ENCODE peak calls at places on chromosome 15, in ten cellular contexts. One of them, this sample, is unnamed.

GRCh38 chr15:56528136-56528535 is 63.2 kb upstream of the MNS1 start:
- DNase-seq in GM12865: no peak
- DNase-seq in CD4-positive, alpha-beta T cell: no peak
- DNase-seq in cardiac fibroblast: peak
- DNase-seq in GM20000: no peak
- DNase-seq in progenitor cell of endocrine pancreas: no peak
- DNase-seq in CD8-positive, alpha-beta T cell: no peak
- DNase-seq in WTC11: no peak
- DNase-seq in IMR-90: no peak
- DNase-seq in endothelial cell of umbilical vein: peak
- DNase-seq in this sample: no peak

GRCh38 chr15:38750816-38751215 is 186.2 kb upstream of the RASGRP1 start:
- DNase-seq in endothelial cell of umbilical vein: no peak
- DNase-seq in progenitor cell of endocrine pancreas: no peak
- DNase-seq in IMR-90: no peak
- DNase-seq in CD4-positive, alpha-beta T cell: no peak
- DNase-seq in WTC11: no peak
- DNase-seq in GM12865: no peak
- DNase-seq in CD8-positive, alpha-beta T cell: no peak
- DNase-seq in cardiac fibroblast: no peak
- DNase-seq in GM20000: no peak
- DNase-seq in this sample: no peak

GRCh38 chr15:50712018-50712417 is 25.4 kb upstream of the TRPM7 start:
- DNase-seq in IMR-90: no peak
- DNase-seq in cardiac fibroblast: no peak
- DNase-seq in CD4-positive, alpha-beta T cell: no peak
- DNase-seq in CD8-positive, alpha-beta T cell: no peak
- DNase-seq in endothelial cell of umbilical vein: no peak
- DNase-seq in GM12865: no peak
- DNase-seq in GM20000: no peak
- DNase-seq in WTC11: no peak
- DNase-seq in progenitor cell of endocrine pancreas: no peak
- DNase-seq in this sample: no peak

GRCh38 chr15:71232411-71232810 is 117.1 kb downstream of the THSD4 start:
- DNase-seq in GM12865: no peak
- DNase-seq in CD4-positive, alpha-beta T cell: no peak
- DNase-seq in GM20000: no peak
- DNase-seq in CD8-positive, alpha-beta T cell: no peak
- DNase-seq in cardiac fibroblast: no peak
- DNase-seq in endothelial cell of umbilical vein: no peak
- DNase-seq in WTC11: no peak
- DNase-seq in IMR-90: peak
- DNase-seq in progenitor cell of endocrine pancreas: no peak
- DNase-seq in this sample: no peak

GRCh38 chr15:28017423-28017924 is 81.6 kb downstream of the OCA2 start:
- DNase-seq in IMR-90: no peak
- DNase-seq in CD4-positive, alpha-beta T cell: no peak
- DNase-seq in endothelial cell of umbilical vein: no peak
- DNase-seq in GM12865: peak
- DNase-seq in CD8-positive, alpha-beta T cell: no peak
- DNase-seq in cardiac fibroblast: no peak
- DNase-seq in progenitor cell of endocrine pancreas: no peak
- DNase-seq in WTC11: peak
- DNase-seq in GM20000: no peak
- DNase-seq in this sample: no peak

GRCh38 chr15:37208475-37209363 is 108.4 kb upstream of the MEIS2 start:
- DNase-seq in WTC11: no peak
- DNase-seq in progenitor cell of endocrine pancreas: no peak
- DNase-seq in IMR-90: no peak
- DNase-seq in CD4-positive, alpha-beta T cell: no peak
- DNase-seq in GM12865: no peak
- DNase-seq in GM20000: no peak
- DNase-seq in cardiac fibroblast: no peak
- DNase-seq in endothelial cell of umbilical vein: no peak
- DNase-seq in CD8-positive, alpha-beta T cell: no peak
- DNase-seq in this sample: no peak

GRCh38 chr15:75210867-75211266 is 9.2 kb downstream of the C15orf39 start:
- DNase-seq in GM12865: no peak
- DNase-seq in GM20000: no peak
- DNase-seq in CD8-positive, alpha-beta T cell: no peak
- DNase-seq in progenitor cell of endocrine pancreas: no peak
- DNase-seq in endothelial cell of umbilical vein: no peak
- DNase-seq in WTC11: no peak
- DNase-seq in CD4-positive, alpha-beta T cell: no peak
- DNase-seq in IMR-90: no peak
- DNase-seq in cardiac fibroblast: no peak
- DNase-seq in this sample: no peak

GRCh38 chr15:48282186-48282585 is 49.0 kb upstream of the DUT start:
- DNase-seq in CD8-positive, alpha-beta T cell: no peak
- DNase-seq in cardiac fibroblast: no peak
- DNase-seq in GM20000: no peak
- DNase-seq in GM12865: no peak
- DNase-seq in endothelial cell of umbilical vein: no peak
- DNase-seq in progenitor cell of endocrine pancreas: no peak
- DNase-seq in CD4-positive, alpha-beta T cell: no peak
- DNase-seq in IMR-90: peak
- DNase-seq in WTC11: no peak
- DNase-seq in this sample: no peak

GRCh38 chr15:26773917-26774316 is 1.1 kb upstream of the GABRB3 start:
- DNase-seq in GM12865: no peak
- DNase-seq in CD4-positive, alpha-beta T cell: no peak
- DNase-seq in progenitor cell of endocrine pancreas: peak
- DNase-seq in GM20000: no peak
- DNase-seq in IMR-90: no peak
- DNase-seq in WTC11: peak
- DNase-seq in endothelial cell of umbilical vein: no peak
- DNase-seq in cardiac fibroblast: no peak
- DNase-seq in CD8-positive, alpha-beta T cell: no peak
- DNase-seq in this sample: no peak

DNA sequence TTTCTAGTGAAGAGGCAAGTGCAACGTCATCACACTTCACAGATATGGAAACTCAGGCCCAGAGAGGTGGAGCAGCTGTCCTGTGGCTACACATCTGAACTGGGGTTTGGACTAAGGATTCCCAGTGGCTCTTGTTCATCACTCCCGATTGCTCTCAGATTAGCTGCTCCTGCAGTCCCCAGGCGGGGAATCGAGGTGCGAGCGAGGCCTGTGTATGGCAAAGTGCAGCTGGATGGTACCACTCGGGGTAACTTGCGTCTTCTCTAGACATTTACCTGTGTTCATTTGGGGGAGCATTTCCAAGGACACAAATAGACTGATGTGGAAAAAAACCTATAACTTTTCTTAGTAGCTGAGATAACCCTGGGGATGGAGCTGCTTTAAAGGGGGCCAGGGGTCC is 45.9 kb upstream of the TRPM1 start:
- DNase-seq in progenitor cell of endocrine pancreas: no peak
- DNase-seq in IMR-90: no peak
- DNase-seq in cardiac fibroblast: no peak
- DNase-seq in CD8-positive, alpha-beta T cell: no peak
- DNase-seq in CD4-positive, alpha-beta T cell: no peak
- DNase-seq in GM20000: no peak
- DNase-seq in WTC11: no peak
- DNase-seq in GM12865: no peak
- DNase-seq in endothelial cell of umbilical vein: no peak
- DNase-seq in this sample: no peak
- TF ChIP-seq CTCF in progenitor cell of endocrine pancreas: no peak
- TF ChIP-seq CTCF in IMR-90: no peak
- TF ChIP-seq CTCF in cardiac fibroblast: no peak
- TF ChIP-seq CTCF in CD8-positive, alpha-beta T cell: no peak
- TF ChIP-seq CTCF in CD4-positive, alpha-beta T cell: no peak
- TF ChIP-seq CTCF in GM20000: no peak
- TF ChIP-seq CTCF in WTC11: no peak
- TF ChIP-seq CTCF in GM12865: no peak
- TF ChIP-seq CTCF in endothelial cell of umbilical vein: no peak
- TF ChIP-seq CTCF in this sample: no peak

GRCh38 chr15:92500023-92500630 is 106.4 kb downstream of the ST8SIA2 start:
- DNase-seq in GM12865: no peak
- DNase-seq in GM20000: no peak
- DNase-seq in progenitor cell of endocrine pancreas: no peak
- DNase-seq in WTC11: no peak
- DNase-seq in cardiac fibroblast: no peak
- DNase-seq in endothelial cell of umbilical vein: no peak
- DNase-seq in CD8-positive, alpha-beta T cell: no peak
- DNase-seq in IMR-90: no peak
- DNase-seq in CD4-positive, alpha-beta T cell: no peak
- DNase-seq in this sample: no peak

GRCh38 chr15:92503889-92504288 is 110.2 kb downstream of the ST8SIA2 start:
- DNase-seq in GM20000: no peak
- DNase-seq in CD4-positive, alpha-beta T cell: no peak
- DNase-seq in CD8-positive, alpha-beta T cell: no peak
- DNase-seq in WTC11: no peak
- DNase-seq in GM12865: no peak
- DNase-seq in progenitor cell of endocrine pancreas: no peak
- DNase-seq in endothelial cell of umbilical vein: no peak
- DNase-seq in cardiac fibroblast: no peak
- DNase-seq in IMR-90: no peak
- DNase-seq in this sample: no peak

GRCh38 chr15:92506506-92506905 is 112.8 kb downstream of the ST8SIA2 start:
- DNase-seq in endothelial cell of umbilical vein: no peak
- DNase-seq in IMR-90: no peak
- DNase-seq in GM12865: no peak
- DNase-seq in cardiac fibroblast: no peak
- DNase-seq in WTC11: no peak
- DNase-seq in progenitor cell of endocrine pancreas: no peak
- DNase-seq in CD4-positive, alpha-beta T cell: no peak
- DNase-seq in GM20000: no peak
- DNase-seq in CD8-positive, alpha-beta T cell: no peak
- DNase-seq in this sample: no peak

GRCh38 chr15:92503458-92503857 is 109.8 kb downstream of the ST8SIA2 start:
- DNase-seq in IMR-90: no peak
- DNase-seq in GM20000: no peak
- DNase-seq in endothelial cell of umbilical vein: no peak
- DNase-seq in CD8-positive, alpha-beta T cell: no peak
- DNase-seq in CD4-positive, alpha-beta T cell: no peak
- DNase-seq in GM12865: no peak
- DNase-seq in WTC11: no peak
- DNase-seq in cardiac fibroblast: no peak
- DNase-seq in progenitor cell of endocrine pancreas: no peak
- DNase-seq in this sample: no peak

DNA sequence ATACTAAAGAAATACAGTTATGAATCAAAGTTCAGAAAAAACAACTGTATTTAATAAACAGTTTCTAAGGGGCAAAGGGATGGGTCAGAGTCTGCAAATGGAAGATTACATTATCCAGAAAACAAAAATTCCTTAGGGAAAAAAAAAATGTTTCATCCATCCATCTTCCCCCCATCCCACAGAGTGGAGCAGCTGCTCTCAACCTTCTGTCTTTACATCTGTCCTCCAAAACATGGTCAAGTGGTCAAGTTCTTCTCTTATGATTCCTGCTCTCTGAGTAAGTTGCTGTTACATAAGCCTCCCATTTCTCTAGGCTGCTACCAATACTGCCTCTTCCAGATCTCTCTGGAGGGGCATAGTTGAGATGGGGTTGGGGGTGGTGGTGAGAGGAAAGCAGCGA is 109.2 kb downstream of the ST8SIA2 start:
- DNase-seq in cardiac fibroblast: no peak
- DNase-seq in GM20000: no peak
- DNase-seq in progenitor cell of endocrine pancreas: no peak
- DNase-seq in CD8-positive, alpha-beta T cell: no peak
- DNase-seq in WTC11: no peak
- DNase-seq in endothelial cell of umbilical vein: no peak
- DNase-seq in IMR-90: no peak
- DNase-seq in GM12865: no peak
- DNase-seq in CD4-positive, alpha-beta T cell: no peak
- DNase-seq in this sample: no peak
- TF ChIP-seq CTCF in cardiac fibroblast: no peak
- TF ChIP-seq CTCF in GM20000: no peak
- TF ChIP-seq CTCF in progenitor cell of endocrine pancreas: no peak
- TF ChIP-seq CTCF in CD8-positive, alpha-beta T cell: no peak
- TF ChIP-seq CTCF in WTC11: no peak
- TF ChIP-seq CTCF in endothelial cell of umbilical vein: no peak
- TF ChIP-seq CTCF in IMR-90: no peak
- TF ChIP-seq CTCF in GM12865: no peak
- TF ChIP-seq CTCF in CD4-positive, alpha-beta T cell: no peak
- TF ChIP-seq CTCF in this sample: no peak

DNA sequence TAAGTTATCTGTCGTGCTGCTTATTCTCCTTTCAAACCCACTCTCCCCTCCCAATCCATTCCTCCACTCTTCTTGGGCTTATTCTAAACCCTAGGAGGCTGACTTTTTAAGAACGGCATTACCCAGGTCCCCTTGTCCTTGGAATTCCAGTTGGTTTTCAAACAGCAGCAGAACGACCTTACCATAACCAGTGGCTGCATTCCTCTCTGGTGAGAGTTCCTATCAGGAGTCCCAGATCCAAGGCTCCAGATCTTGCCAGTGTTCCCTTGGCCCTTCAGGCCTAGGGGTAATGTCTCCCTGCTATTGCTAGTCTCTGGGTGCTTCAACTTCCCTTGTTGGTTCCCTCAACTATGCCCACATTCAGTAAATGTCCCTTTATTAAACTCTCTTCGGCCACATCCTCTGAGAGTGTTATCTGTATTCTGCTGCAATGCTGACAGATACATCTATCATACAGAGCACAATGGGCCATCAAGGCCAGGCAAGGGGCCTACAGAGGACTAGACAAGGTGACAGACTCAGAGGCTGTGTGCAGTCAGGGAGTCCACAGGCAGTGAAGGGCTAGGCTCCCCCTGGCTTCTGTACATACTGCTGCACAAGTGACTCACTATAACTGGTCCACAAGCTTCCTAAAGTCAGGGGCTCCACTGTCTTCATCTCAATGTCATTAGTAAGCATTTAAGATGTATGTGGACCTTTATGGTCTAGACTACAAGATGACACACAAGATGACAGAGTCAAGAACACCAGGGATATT is 10.1 kb downstream of the LYSMD2 start:
- DNase-seq in cardiac fibroblast: peak
- DNase-seq in GM12865: peak
- DNase-seq in GM20000: no peak
- DNase-seq in IMR-90: peak
- DNase-seq in CD8-positive, alpha-beta T cell: no peak
- DNase-seq in progenitor cell of endocrine pancreas: no peak
- DNase-seq in endothelial cell of umbilical vein: no peak
- DNase-seq in CD4-positive, alpha-beta T cell: no peak
- DNase-seq in WTC11: no peak
- DNase-seq in this sample: no peak
- TF ChIP-seq CTCF in cardiac fibroblast: peak
- TF ChIP-seq CTCF in GM12865: peak
- TF ChIP-seq CTCF in GM20000: no peak
- TF ChIP-seq CTCF in IMR-90: peak
- TF ChIP-seq CTCF in CD8-positive, alpha-beta T cell: no peak
- TF ChIP-seq CTCF in progenitor cell of endocrine pancreas: peak
- TF ChIP-seq CTCF in endothelial cell of umbilical vein: no peak
- TF ChIP-seq CTCF in CD4-positive, alpha-beta T cell: no peak
- TF ChIP-seq CTCF in WTC11: no peak
- TF ChIP-seq CTCF in this sample: no peak

GRCh38 chr15:41020311-41020710 is 67.0 kb downstream of the CHAC1 start:
- DNase-seq in endothelial cell of umbilical vein: peak
- DNase-seq in IMR-90: peak
- DNase-seq in GM20000: no peak
- DNase-seq in CD4-positive, alpha-beta T cell: no peak
- DNase-seq in progenitor cell of endocrine pancreas: no peak
- DNase-seq in cardiac fibroblast: no peak
- DNase-seq in CD8-positive, alpha-beta T cell: no peak
- DNase-seq in WTC11: no peak
- DNase-seq in GM12865: no peak
- DNase-seq in this sample: no peak
- TF ChIP-seq CTCF in endothelial cell of umbilical vein: no peak
- TF ChIP-seq CTCF in IMR-90: no peak
- TF ChIP-seq CTCF in GM20000: no peak
- TF ChIP-seq CTCF in CD4-positive, alpha-beta T cell: no peak
- TF ChIP-seq CTCF in progenitor cell of endocrine pancreas: no peak
- TF ChIP-seq CTCF in cardiac fibroblast: no peak
- TF ChIP-seq CTCF in CD8-positive, alpha-beta T cell: no peak
- TF ChIP-seq CTCF in WTC11: no peak
- TF ChIP-seq CTCF in GM12865: no peak
- TF ChIP-seq CTCF in this sample: no peak

GRCh38 chr15:43771816-43772215 is 5.0 kb downstream of the ELL3 start:
- DNase-seq in endothelial cell of umbilical vein: no peak
- DNase-seq in GM12865: no peak
- DNase-seq in IMR-90: no peak
- DNase-seq in GM20000: no peak
- DNase-seq in CD4-positive, alpha-beta T cell: no peak
- DNase-seq in CD8-positive, alpha-beta T cell: no peak
- DNase-seq in progenitor cell of endocrine pancreas: no peak
- DNase-seq in cardiac fibroblast: no peak
- DNase-seq in WTC11: no peak
- DNase-seq in this sample: no peak
- TF ChIP-seq CTCF in endothelial cell of umbilical vein: no peak
- TF ChIP-seq CTCF in GM12865: no peak
- TF ChIP-seq CTCF in IMR-90: no peak
- TF ChIP-seq CTCF in GM20000: no peak
- TF ChIP-seq CTCF in CD4-positive, alpha-beta T cell: no peak
- TF ChIP-seq CTCF in CD8-positive, alpha-beta T cell: no peak
- TF ChIP-seq CTCF in progenitor cell of endocrine pancreas: no peak
- TF ChIP-seq CTCF in cardiac fibroblast: no peak
- TF ChIP-seq CTCF in WTC11: no peak
- TF ChIP-seq CTCF in this sample: no peak

This sample was measured in neural crest cell.